ENCODE peak calls at places on chromosomes 5 and 9, in eight cellular contexts. U, Y, D, R, F, C, T and P are unnamed samples.

GRCh38 chr5:156680845-156681244 is 169.2 kb upstream of the PPP1R2B start:
- DNase-seq in T (no peak), F (no peak), Y (no peak), U (no peak), C (no peak), D (no peak), R (no peak), P (no peak)

GRCh38 chr5:126594077-126594476 is 942 bp downstream of the ALDH7A1 start:
- DNase-seq in C (no peak), T (no peak), D (no peak), Y (no peak), U (no peak), R (no peak), F (no peak), P (peak; percentile 5)

GRCh38 chr5:119212666-119213065 is 141.8 kb downstream of the DMXL1 start:
- DNase-seq in R (no peak), F (no peak), Y (no peak), C (no peak), T (no peak), D (no peak), U (no peak), P (no peak)

GRCh38 chr5:32018476-32019436 is 155.4 kb downstream of the GOLPH3 start:
- DNase-seq in Y (no peak), U (no peak), F (no peak), C (no peak), T (no peak), R (no peak), D (no peak), P (no peak)

GRCh38 chr5:153835891-153836515 is 202.7 kb downstream of the FAM114A2 start:
- DNase-seq in C (no peak), T (no peak), F (no peak), Y (no peak), U (no peak), D (no peak), R (no peak), P (no peak)

GRCh38 chr5:10201223-10201868 is 48.3 kb downstream of the ATPSCKMT start:
- DNase-seq in F (peak; percentile 30), C (no peak), D (no peak), T (no peak), Y (no peak), R (no peak), U (no peak), P (no peak)

GRCh38 chr9:92030367-92030766 is 80.3 kb upstream of the ROR2 start:
- DNase-seq in D (no peak), C (no peak), Y (no peak), R (no peak), U (no peak), T (no peak), F (no peak), P (no peak)

GRCh38 chr9:89379508-89380115 is 61.3 kb downstream of the SECISBP2 start:
- DNase-seq in U (no peak), C (no peak), F (no peak), R (no peak), T (no peak), Y (no peak), D (no peak), P (no peak)

GRCh38 chr9:128316421-128316820 is 5.8 kb downstream of the TRUB2 start:
- DNase-seq in R (no peak), U (no peak), D (no peak), Y (no peak), T (no peak), F (no peak), C (no peak), P (no peak)

GRCh38 chr9:37575921-37576721 is at the start of gene FBXO10:
- DNase-seq in R (no peak), D (peak; percentile 83), U (peak; percentile 18), T (peak; percentile 87), Y (peak; percentile 64), F (peak; percentile 58), C (peak; percentile 2), P (no peak)

GRCh38 chr9:124511426-124511840 is 4.2 kb upstream of the NR5A1 start:
- DNase-seq in C (no peak), F (no peak), D (no peak), Y (no peak), R (no peak), U (no peak), T (no peak), P (no peak)